ENCODE peak calls at places on chromosomes 7 and 10, in five cellular contexts. A is hepatocyte; I is COR-L47; U is stimulated activated CD8-positive, alpha-beta memory T cell treated with anti-CD3 and anti-CD28 coated beads, Interleukin-7, amount 100 ng/mL, for 1 hour; X is DMS79 treated with DMSO at 0.1 percent for 48 hours. J is an unnamed sample.

GRCh38 chr7:23470290-23471089 is at the start of gene IGF2BP3:
- DNase-seq in I (peak; percentile 92), A (peak; percentile 94), U (no peak), X (peak; percentile 95), J (no peak)

GRCh38 chr7:80335473-80336232 is 176.2 kb downstream of the GNAT3 start:
- DNase-seq in I (peak; percentile 21), X (no peak), U (no peak), A (peak; percentile 76), J (no peak)

GRCh38 chr10:23505797-23506465 is 67.1 kb downstream of the OTUD1 start:
- DNase-seq in A (no peak), X (no peak), U (no peak), I (no peak), J (no peak)

GRCh38 chr7:134996097-134996550 is 9.8 kb downstream of the AGBL3 start:
- DNase-seq in X (no peak), U (no peak), A (peak; percentile 10), I (peak; percentile 35), J (no peak)

GRCh38 chr10:48291190-48291589 is 15.3 kb upstream of the MAPK8 start:
- DNase-seq in I (no peak), A (peak; percentile 45), U (no peak), X (no peak), J (no peak)

GRCh38 chr10:23399701-23400144 is 39.2 kb upstream of the OTUD1 start:
- DNase-seq in X (no peak), U (no peak), I (no peak), A (peak; percentile 68), J (no peak)

GRCh38 chr7:108094375-108094774 is 35.8 kb downstream of the LAMB4 start:
- DNase-seq in U (no peak), A (no peak), X (no peak), I (no peak), J (no peak)

GRCh38 chr10:80196270-80196949 is 8.9 kb downstream of the ANXA11 start:
- DNase-seq in U (no peak), X (no peak), I (no peak), A (peak; percentile 88), J (peak; percentile 57)

GRCh38 chr10:99172130-99172738 is 63.4 kb downstream of the HPSE2 start:
- DNase-seq in X (no peak), I (no peak), U (no peak), A (peak; percentile 80), J (no peak)

GRCh38 chr10:91891285-91892001 is 17.8 kb downstream of the FGFBP3 start:
- DNase-seq in A (no peak), I (no peak), U (no peak), X (no peak), J (no peak)

GRCh38 chr10:72720814-72721665 is 29.1 kb downstream of the MCU start:
- DNase-seq in A (no peak), U (no peak), I (no peak), X (no peak), J (no peak)

GRCh38 chr10:99520040-99520803 is 12.5 kb upstream of the NKX2-3 start:
- DNase-seq in U (no peak), A (peak; percentile 56), X (no peak), I (no peak), J (no peak)

GRCh38 chr10:73941300-73941699 is 30.4 kb downstream of the PLAU start:
- DNase-seq in U (no peak), I (no peak), X (no peak), A (no peak), J (no peak)

GRCh38 chr7:134245253-134245652 is 71.5 kb downstream of the SLC35B4 start:
- DNase-seq in U (no peak), X (no peak), I (no peak), A (no peak), J (no peak)

GRCh38 chr7:100545636-100546128 is 6.7 kb downstream of the AGFG2 start:
- DNase-seq in I (peak; percentile 25), U (no peak), X (no peak), A (peak; percentile 86), J (peak; percentile 43)

GRCh38 chr7:100435401-100436304 is 644 bp downstream of the PPP1R35 start:
- DNase-seq in U (no peak), I (peak; percentile 52), A (peak; percentile 68), X (no peak), J (no peak)

GRCh38 chr7:78638364-78638763 is 815.1 kb downstream of the MAGI2 start:
- DNase-seq in I (no peak), A (no peak), U (no peak), X (no peak), J (no peak)

GRCh38 chr7:5041047-5041446 is 4.6 kb upstream of the RBAK start:
- DNase-seq in X (no peak), U (no peak), A (no peak), I (no peak), J (no peak)

GRCh38 chr7:95476072-95476845 is 9.5 kb upstream of the ASB4 start:
- DNase-seq in U (no peak), I (no peak), X (no peak), A (no peak), J (no peak)

GRCh38 chr10:118447478-118447877 is 105.4 kb upstream of the FAM204A start:
- DNase-seq in U (no peak), X (no peak), I (no peak), A (no peak), J (no peak)

GRCh38 chr7:151404216-151405011 is 5.4 kb downstream of the WDR86 start:
- DNase-seq in X (no peak), U (no peak), A (peak; percentile 38), I (no peak), J (no peak)

GRCh38 chr7:157488966-157489365 is 152.2 kb downstream of the DNAJB6 start:
- DNase-seq in X (no peak), I (no peak), A (no peak), U (no peak), J (no peak)

GRCh38 chr10:24451325-24451820 is 242.4 kb downstream of the KIAA1217 start:
- DNase-seq in A (no peak), I (no peak), X (no peak), U (no peak), J (no peak)

GRCh38 chr7:150830957-150831356 is 21.4 kb upstream of the AOC1 start:
- DNase-seq in X (no peak), U (no peak), I (no peak), A (peak; percentile 58), J (no peak)